ENCODE peak calls at places on chromosome X, in seven cellular contexts. T, E, H, Q, M, Z and F are unnamed samples.

GRCh38 chrX:119041175-119041574 is 31.6 kb upstream of the CT47C1 start:
- DNase-seq in T (peak; percentile 88), E (no peak), H (no peak), Q (no peak), M (peak; percentile 34), Z (peak; percentile 89), F (no peak)

GRCh38 chrX:40644175-40644574 is 3.2 kb downstream of the CXorf38 start:
- DNase-seq in T (peak; percentile 54), E (no peak), H (no peak), Q (no peak), M (no peak), Z (peak; percentile 36), F (no peak)

GRCh38 chrX:129678176-129678880 is 23.6 kb upstream of the APLN start:
- DNase-seq in T (no peak), E (no peak), H (no peak), Q (no peak), M (no peak), Z (no peak), F (no peak)

GRCh38 chrX:68941385-68941952 is 112.6 kb downstream of the EFNB1 start:
- DNase-seq in T (peak; percentile 15), E (no peak), H (no peak), Q (no peak), M (no peak), Z (no peak), F (no peak)

GRCh38 chrX:47574096-47574553 is 8.1 kb upstream of the TIMP1 start:
- DNase-seq in T (no peak), E (no peak), H (no peak), Q (no peak), M (no peak), Z (peak; percentile 41), F (no peak)

GRCh38 chrX:39331062-39331704 is 529.9 kb downstream of the MID1IP1 start:
- DNase-seq in T (no peak), E (no peak), H (no peak), Q (no peak), M (no peak), Z (peak; percentile 29), F (no peak)

GRCh38 chrX:109890910-109891502 is 111.9 kb upstream of the TMEM164 start:
- DNase-seq in T (peak; percentile 59), E (peak; percentile 76), H (peak; percentile 60), Q (peak; percentile 52), M (peak; percentile 81), Z (peak; percentile 63), F (peak; percentile 52)

GRCh38 chrX:14936561-14936960 is 63.3 kb downstream of the MOSPD2 start:
- DNase-seq in T (peak; percentile 81), E (no peak), H (no peak), Q (peak; percentile 4), M (peak; percentile 56), Z (peak; percentile 79), F (no peak)

GRCh38 chrX:112834976-112835375 is 5.7 kb downstream of the AMOT start:
- DNase-seq in T (no peak), E (no peak), H (no peak), Q (no peak), M (no peak), Z (no peak), F (no peak)

GRCh38 chrX:24479924-24480722 is 15.0 kb downstream of the PDK3 start:
- DNase-seq in T (peak; percentile 3), E (no peak), H (no peak), Q (peak; percentile 59), M (no peak), Z (peak; percentile 38), F (no peak)
- H2BK5ac ChIP-seq in T (no peak overlapping the region), E (no peak overlapping the region), H (no peak overlapping the region), Q (no peak overlapping the region), M (no peak overlapping the region), Z (no peak overlapping the region), F (no peak overlapping the region)

DNA sequence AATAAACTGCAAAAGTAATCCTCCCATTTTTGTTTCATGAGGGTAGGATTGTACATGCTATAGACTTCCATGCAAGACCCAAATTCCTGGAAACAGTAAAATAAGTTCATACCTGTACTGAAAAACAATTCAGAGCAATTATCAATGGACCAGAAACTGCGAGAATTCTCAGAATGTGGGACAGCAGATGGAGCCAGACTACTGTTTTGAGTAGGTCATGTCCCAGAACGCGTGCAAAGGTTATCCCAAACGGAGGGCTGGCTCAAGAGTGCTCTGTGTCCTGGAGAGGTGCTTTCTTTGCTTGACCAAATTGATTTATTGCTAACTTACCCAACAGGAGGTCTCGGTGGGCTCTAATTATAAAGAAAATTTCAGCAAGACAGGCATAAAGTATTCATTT is 1.7 kb upstream of the MAGEH1 start:
- DNase-seq in T (peak; percentile 12), E (no peak), H (no peak), Q (no peak), M (peak; percentile 10), Z (peak; percentile 6), F (no peak)
- H3K18ac ChIP-seq in T (no peak overlapping the region), E (no peak overlapping the region), H (no peak overlapping the region), Q (no peak overlapping the region), M (no peak overlapping the region), Z (no peak overlapping the region), F (no peak overlapping the region)

GRCh38 chrX:66013195-66013816 is 26.6 kb downstream of the VSIG4 start:
- DNase-seq in T (no peak), E (no peak), H (no peak), Q (no peak), M (no peak), Z (no peak), F (no peak)
- H2AK5ac ChIP-seq in T (no peak overlapping the region), E (no peak overlapping the region), H (no peak overlapping the region), Q (no peak overlapping the region), M (no peak overlapping the region), Z (no peak overlapping the region), F (no peak overlapping the region)

DNA sequence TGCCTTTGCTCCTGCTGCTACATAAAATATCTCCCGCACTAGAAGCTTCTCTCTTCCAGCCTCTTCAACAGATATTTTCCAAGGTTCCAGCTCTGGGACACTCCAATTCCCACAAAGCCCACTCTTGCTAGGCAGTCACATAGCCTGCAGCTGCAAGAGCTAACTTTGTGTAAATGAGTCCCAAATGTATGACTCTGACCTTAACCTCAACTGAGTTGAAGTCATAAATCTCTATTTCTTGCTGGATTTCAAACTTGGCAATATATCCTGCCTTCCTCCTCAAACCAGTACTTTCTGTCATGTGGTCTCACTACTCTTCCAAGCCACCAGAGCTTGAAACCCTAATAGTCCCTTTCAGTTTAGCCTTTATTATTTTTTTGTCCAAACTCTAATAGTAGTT is 315.5 kb upstream of the GRIA3 start:
- DNase-seq in T (no peak), E (no peak), H (no peak), Q (no peak), M (no peak), Z (peak; percentile 0), F (no peak)
- H2BK5ac ChIP-seq in T (no peak overlapping the region), E (no peak overlapping the region), H (no peak overlapping the region), Q (no peak overlapping the region), M (no peak overlapping the region), Z (peak overlapping the region; percentile 19), F (no peak overlapping the region)

DNA sequence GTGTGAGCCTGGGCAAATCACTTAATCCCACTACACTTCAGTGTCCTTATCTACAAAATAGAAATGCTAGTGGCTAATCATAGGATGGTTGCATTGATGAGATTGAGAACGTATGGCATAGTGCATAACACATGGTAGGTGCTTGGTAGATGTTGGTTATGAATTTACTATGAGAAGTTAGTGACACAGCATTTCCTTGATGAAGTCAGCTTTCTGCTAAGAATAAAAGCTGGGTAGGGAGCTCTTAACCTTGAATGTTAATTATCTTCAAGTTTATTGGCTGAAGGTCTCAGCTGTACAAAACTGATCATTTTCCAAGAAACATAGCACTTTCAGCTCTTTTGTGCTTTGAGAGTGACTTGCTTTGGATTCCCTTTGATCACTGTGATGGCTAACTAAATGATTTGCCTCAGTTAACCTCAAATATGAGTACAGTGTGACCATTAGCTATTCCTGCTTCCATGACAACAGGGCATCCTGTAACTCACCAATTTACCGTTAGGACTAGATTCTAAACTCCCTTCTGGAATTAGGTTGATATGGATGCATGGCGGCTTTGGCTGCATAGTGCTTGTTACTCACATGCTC is 17.8 kb downstream of the PDK3 start:
- DNase-seq in T (no peak), E (no peak), H (no peak), Q (no peak), M (no peak), Z (no peak), F (no peak)
- H3K18ac ChIP-seq in T (no peak overlapping the region), E (no peak overlapping the region), H (no peak overlapping the region), Q (no peak overlapping the region), M (no peak overlapping the region), Z (no peak overlapping the region), F (no peak overlapping the region)

GRCh38 chrX:115898382-115899001 is 272.1 kb upstream of the AGTR2 start:
- DNase-seq in T (peak; percentile 29), E (peak; percentile 65), H (peak; percentile 47), Q (no peak), M (peak; percentile 78), Z (no peak), F (no peak)
- H2AK5ac ChIP-seq in T (no peak overlapping the region), E (no peak overlapping the region), H (no peak overlapping the region), Q (no peak overlapping the region), M (no peak overlapping the region), Z (no peak overlapping the region), F (no peak overlapping the region)

GRCh38 chrX:85031505-85031904 is 27.8 kb downstream of the APOOL start:
- DNase-seq in T (no peak), E (no peak), H (no peak), Q (no peak), M (no peak), Z (no peak), F (no peak)

DNA sequence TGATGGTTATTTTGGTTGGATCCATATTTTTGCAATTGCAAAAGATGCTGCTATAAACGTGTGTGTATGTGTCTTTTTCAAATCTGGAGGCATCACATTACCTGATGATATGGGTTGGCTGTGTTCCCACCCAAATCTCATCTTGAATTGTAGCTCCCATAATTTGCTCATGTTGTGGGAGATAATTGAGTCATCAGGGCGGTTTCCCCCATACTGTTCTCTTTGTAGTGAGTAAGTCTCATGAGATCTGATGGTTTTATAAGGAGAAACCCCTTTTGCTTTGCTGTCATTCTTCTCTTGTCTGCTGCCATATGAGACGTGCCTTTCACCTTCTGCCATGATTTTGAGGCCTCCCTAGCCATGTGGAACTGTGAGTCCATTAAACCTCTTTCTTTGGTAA is 33.4 kb downstream of the APOOL start:
- DNase-seq in T (no peak), E (no peak), H (no peak), Q (no peak), M (no peak), Z (no peak), F (no peak)
- H2BK5ac ChIP-seq in T (no peak overlapping the region), E (no peak overlapping the region), H (no peak overlapping the region), Q (no peak overlapping the region), M (no peak overlapping the region), Z (no peak overlapping the region), F (no peak overlapping the region)

GRCh38 chrX:43679058-43679457 is 23.0 kb downstream of the MAOA start:
- DNase-seq in T (no peak), E (no peak), H (no peak), Q (no peak), M (no peak), Z (no peak), F (no peak)
- H3K18ac ChIP-seq in T (no peak overlapping the region), E (no peak overlapping the region), H (no peak overlapping the region), Q (no peak overlapping the region), M (no peak overlapping the region), Z (no peak overlapping the region), F (no peak overlapping the region)

GRCh38 chrX:108178099-108178498 is 86.5 kb downstream of the ATG4A start:
- DNase-seq in T (no peak), E (no peak), H (no peak), Q (no peak), M (peak; percentile 0), Z (no peak), F (no peak)
- H2AK5ac ChIP-seq in T (no peak overlapping the region), E (no peak overlapping the region), H (no peak overlapping the region), Q (no peak overlapping the region), M (no peak overlapping the region), Z (no peak overlapping the region), F (peak overlapping the region; percentile 57)